ENCODE peak calls at places on chromosome 16, in seven cellular contexts. H, C, Z, A, P, T and J are unnamed samples.

GRCh38 chr16:59478806-59479205 is 744.7 kb upstream of the GOT2 start:
- DNase-seq in H (peak; percentile 12), C (no peak), Z (no peak), A (no peak), P (no peak), T (no peak), J (no peak)

GRCh38 chr16:10362077-10362863 is 23.6 kb upstream of the ATF7IP2 start:
- DNase-seq in H (no peak), C (no peak), Z (no peak), A (no peak), P (no peak), T (no peak), J (no peak)

GRCh38 chr16:23380501-23380951 is 72.5 kb downstream of the COG7 start:
- DNase-seq in H (no peak), C (no peak), Z (no peak), A (no peak), P (no peak), T (no peak), J (no peak)

GRCh38 chr16:18983565-18984424 is at the start of gene TMC7:
- DNase-seq in H (peak; percentile 79), C (peak; percentile 68), Z (peak; percentile 90), A (no peak), P (peak; percentile 88), T (peak; percentile 80), J (peak; percentile 10)

GRCh38 chr16:4767872-4768548 is 1.0 kb upstream of the ZNF500 start:
- DNase-seq in H (peak; percentile 13), C (peak; percentile 37), Z (peak; percentile 40), A (no peak), P (no peak), T (peak; percentile 8), J (peak; percentile 50)

GRCh38 chr16:19704321-19705130 is 13.5 kb downstream of the KNOP1 start:
- DNase-seq in H (peak; percentile 77), C (no peak), Z (no peak), A (no peak), P (no peak), T (no peak), J (peak; percentile 43)

GRCh38 chr16:53703590-53704444 is at the start of the genes FTO and RPGRIP1L:
- DNase-seq in H (peak; percentile 99), C (peak; percentile 100), Z (peak; percentile 100), A (peak; percentile 81), P (peak; percentile 96), T (peak; percentile 98), J (peak; percentile 99)

GRCh38 chr16:70746708-70747424 is 54.1 kb downstream of the VAC14 start:
- DNase-seq in H (peak; percentile 96), C (peak; percentile 76), Z (peak; percentile 82), A (no peak), P (peak; percentile 89), T (peak; percentile 75), J (peak; percentile 68)

GRCh38 chr16:85225721-85226120 is 113.4 kb upstream of the CIBAR2 start:
- DNase-seq in H (no peak), C (no peak), Z (no peak), A (no peak), P (no peak), T (no peak), J (no peak)

GRCh38 chr16:57510016-57510871 is 24.0 kb upstream of the DOK4 start:
- DNase-seq in H (no peak), C (no peak), Z (no peak), A (no peak), P (no peak), T (no peak), J (no peak)

GRCh38 chr16:69927056-69927757 is 23.9 kb upstream of the CLEC18A start:
- DNase-seq in H (peak; percentile 60), C (peak; percentile 40), Z (no peak), A (no peak), P (no peak), T (no peak), J (peak; percentile 86)

GRCh38 chr16:364595-365491 is 5.5 kb downstream of the MRPL28 start:
- DNase-seq in H (no peak), C (no peak), Z (no peak), A (no peak), P (no peak), T (no peak), J (no peak)

GRCh38 chr16:56013962-56014552 is 138.9 kb upstream of the CES5A start:
- DNase-seq in H (peak; percentile 12), C (peak; percentile 13), Z (peak; percentile 8), A (no peak), P (peak; percentile 46), T (peak; percentile 4), J (no peak)

GRCh38 chr16:14562691-14563491 is 67.2 kb downstream of the PARN start:
- DNase-seq in H (peak; percentile 26), C (peak; percentile 46), Z (peak; percentile 41), A (no peak), P (no peak), T (no peak), J (no peak)

GRCh38 chr16:57147381-57148191 is 38.3 kb downstream of the PSME3IP1 start:
- DNase-seq in H (peak; percentile 46), C (no peak), Z (no peak), A (no peak), P (no peak), T (no peak), J (no peak)

GRCh38 chr16:12157510-12158093 is 181.1 kb downstream of the SNX29 start:
- DNase-seq in H (peak; percentile 67), C (no peak), Z (no peak), A (no peak), P (no peak), T (no peak), J (no peak)

GRCh38 chr16:72829846-72830620 is 217.9 kb downstream of the ZFHX3 start:
- DNase-seq in H (peak; percentile 75), C (no peak), Z (no peak), A (no peak), P (no peak), T (no peak), J (no peak)

GRCh38 chr16:69003500-69003899 is 102.0 kb upstream of the HAS3 start:
- DNase-seq in H (no peak), C (no peak), Z (no peak), A (no peak), P (no peak), T (peak; percentile 42), J (no peak)

GRCh38 chr16:74309789-74310781 is 13.5 kb downstream of the PSMD7 start:
- DNase-seq in H (peak; percentile 56), C (peak; percentile 38), Z (no peak), A (no peak), P (no peak), T (peak; percentile 41), J (no peak)

GRCh38 chr16:11547517-11547916 is 39.2 kb downstream of the LITAF start:
- DNase-seq in H (no peak), C (no peak), Z (no peak), A (no peak), P (no peak), T (no peak), J (no peak)

GRCh38 chr16:85396879-85397871 is 215.9 kb upstream of the GSE1 start:
- DNase-seq in H (no peak), C (peak; percentile 11), Z (no peak), A (no peak), P (no peak), T (no peak), J (peak; percentile 26)

DNA sequence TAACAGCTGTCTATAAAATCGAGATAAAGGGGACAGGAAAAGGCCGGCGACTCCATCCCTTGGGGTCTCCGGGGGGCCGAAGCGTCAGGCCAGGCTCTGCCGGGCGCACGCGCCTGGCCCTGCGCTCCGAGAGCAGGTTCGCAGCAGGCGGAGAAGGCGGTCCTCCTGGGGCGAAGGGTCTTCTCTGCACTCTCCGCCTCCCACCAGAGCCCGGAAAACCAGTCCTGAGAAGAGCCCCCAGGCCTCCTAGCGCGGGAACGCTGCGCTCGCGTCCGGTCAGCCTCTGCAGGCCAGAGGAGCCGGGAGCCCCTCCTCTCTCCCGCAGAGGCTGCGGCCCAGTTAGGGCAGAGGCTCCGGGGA is 5.1 kb downstream of the FOXF1 start:
- DNase-seq in H (peak; percentile 28), C (no peak), Z (no peak), A (no peak), P (no peak), T (no peak), J (no peak)
- H3K4me3 ChIP-seq in H (peak overlapping the region; percentile 99), C (no peak overlapping the region), Z (peak overlapping the region; percentile 50), A (peak overlapping the region; percentile 69), P (no peak overlapping the region), T (no peak overlapping the region), J (peak overlapping the region; percentile 17)

GRCh38 chr16:67936124-67936875 is at the start of gene PSMB10:
- DNase-seq in H (peak; percentile 72), C (peak; percentile 60), Z (no peak), A (peak; percentile 35), P (peak; percentile 66), T (no peak), J (peak; percentile 74)
- TF ChIP-seq POLR2A in H (peak; percentile 18), C (peak; percentile 57), Z (peak; percentile 85), A (peak; percentile 35), P (no peak), T (no peak), J (peak; percentile 19)

GRCh38 chr16:49546059-49546458 is 172.5 kb downstream of the C16orf78 start:
- DNase-seq in H (no peak), C (no peak), Z (no peak), A (no peak), P (no peak), T (no peak), J (no peak)

GRCh38 chr16:49548571-49548970 is 175.0 kb downstream of the C16orf78 start:
- DNase-seq in H (no peak), C (no peak), Z (no peak), A (no peak), P (no peak), T (no peak), J (no peak)

GRCh38 chr16:49546735-49547134 is 173.1 kb downstream of the C16orf78 start:
- DNase-seq in H (no peak), C (no peak), Z (no peak), A (no peak), P (no peak), T (no peak), J (no peak)

GRCh38 chr16:49545243-49545642 is 171.6 kb downstream of the C16orf78 start:
- DNase-seq in H (no peak), C (no peak), Z (no peak), A (no peak), P (no peak), T (no peak), J (no peak)

GRCh38 chr16:49547448-49547847 is 173.8 kb downstream of the C16orf78 start:
- DNase-seq in H (no peak), C (no peak), Z (no peak), A (no peak), P (no peak), T (no peak), J (no peak)
- H3K4me3 ChIP-seq in H (no peak overlapping the region), C (no peak overlapping the region), Z (no peak overlapping the region), A (no peak overlapping the region), P (no peak overlapping the region), T (no peak overlapping the region), J (no peak overlapping the region)

DNA sequence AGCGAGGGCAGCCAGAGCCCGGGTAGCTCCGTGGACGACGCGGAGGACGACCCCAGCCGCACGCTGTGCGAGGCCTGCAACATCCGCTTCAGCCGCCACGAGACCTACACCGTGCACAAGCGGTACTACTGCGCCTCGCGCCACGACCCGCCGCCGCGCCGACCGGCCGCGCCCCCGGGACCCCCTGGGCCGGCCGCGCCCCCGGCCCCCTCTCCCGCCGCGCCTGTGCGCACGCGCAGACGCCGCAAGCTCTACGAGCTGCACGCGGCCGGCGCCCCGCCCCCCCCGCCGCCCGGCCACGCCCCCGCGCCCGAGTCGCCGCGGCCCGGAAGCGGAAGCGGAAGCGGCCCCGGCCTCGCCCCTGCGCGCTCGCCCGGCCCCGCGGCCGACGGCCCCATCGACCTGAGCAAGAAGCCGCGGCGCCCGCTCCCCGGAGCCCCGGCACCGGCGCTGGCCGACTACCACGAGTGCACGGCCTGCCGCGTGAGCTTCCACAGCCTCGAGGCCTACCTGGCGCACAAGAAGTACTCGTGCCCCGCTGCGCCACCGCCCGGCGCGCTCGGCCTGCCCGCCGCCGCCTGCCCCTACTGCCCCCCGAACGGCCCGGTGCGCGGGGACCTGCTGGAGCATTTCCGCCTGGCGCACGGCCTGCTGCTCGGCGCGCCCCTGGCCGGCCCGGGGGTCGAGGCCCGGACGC is 36.1 kb upstream of the ZC3H18 start:
- DNase-seq in H (peak; percentile 45), C (no peak), Z (peak; percentile 84), A (no peak), P (peak; percentile 57), T (peak; percentile 31), J (peak; percentile 86)
- TF ChIP-seq POLR2A in H (no peak), C (no peak), Z (peak; percentile 54), A (no peak), P (no peak), T (peak; percentile 68), J (peak; percentile 44)